ENCODE peak calls at places on chromosomes 11 and 22, in ten cellular contexts. O is ovary; F is BJ; G is left lung; C is BE2C; Q is osteoblast; Z is nephron progenitor cell; V is CD8-positive, alpha-beta T cell; X is cardiac muscle cell; Y is prostate gland. L is an unnamed sample.

GRCh38 chr11:122897606-122898210 is 15.1 kb downstream of the JHY start:
- DNase-seq in Q (peak), Y (no peak), F (peak), Z (no peak), V (no peak), G (no peak), X (no peak), O (no peak), C (no peak), L (no peak)

GRCh38 chr11:422249-422656 is 7.5 kb upstream of the SIGIRR start:
- DNase-seq in V (no peak), G (peak), Y (no peak), O (no peak), Q (no peak), Z (no peak), C (no peak), F (no peak), X (no peak), L (no peak)

GRCh38 chr11:69825037-69825834 is 6.0 kb upstream of the FGF3 start:
- DNase-seq in Y (no peak), Z (no peak), C (no peak), V (no peak), X (no peak), F (no peak), Q (peak), G (no peak), O (no peak), L (no peak)

GRCh38 chr11:85725510-85726258 is 39.7 kb upstream of the CCDC89 start:
- DNase-seq in Y (no peak), F (peak), V (no peak), G (no peak), Z (no peak), Q (peak), C (no peak), X (no peak), O (no peak), L (no peak)

GRCh38 chr11:70755410-70756158 is 357.3 kb downstream of the CTTN start:
- DNase-seq in G (peak), Z (peak), O (peak), V (peak), C (peak), Y (peak), X (peak), Q (peak), F (peak), L (no peak)

GRCh38 chr11:117996058-117996457 is 9.9 kb downstream of the IL10RA start:
- DNase-seq in O (no peak), Z (no peak), X (no peak), F (no peak), Y (no peak), Q (no peak), G (no peak), C (no peak), V (no peak), L (no peak)

GRCh38 chr11:61494341-61495038 is 14.1 kb upstream of the LRRC10B start:
- DNase-seq in C (no peak), Z (no peak), V (no peak), X (peak), O (no peak), F (no peak), G (no peak), Q (peak), Y (no peak), L (no peak)

GRCh38 chr11:121321614-121322243 is 29.2 kb downstream of the SC5D start:
- DNase-seq in Y (peak), X (peak), O (no peak), F (no peak), Z (no peak), Q (no peak), G (no peak), V (no peak), C (no peak), L (no peak)

GRCh38 chr11:10452211-10452767 is 2.8 kb upstream of the AMPD3 start:
- DNase-seq in Y (peak), Z (no peak), V (no peak), F (no peak), C (no peak), O (no peak), G (no peak), X (no peak), Q (no peak), L (no peak)

GRCh38 chr11:10453261-10453660 is 1.8 kb upstream of the AMPD3 start:
- DNase-seq in O (no peak), F (no peak), G (no peak), X (no peak), C (no peak), Q (no peak), Y (no peak), Z (no peak), V (no peak), L (no peak)

GRCh38 chr11:10450451-10451398 is 4.3 kb upstream of the AMPD3 start:
- DNase-seq in O (no peak), Q (peak), Z (peak), G (peak), X (peak), Y (peak), C (no peak), F (no peak), V (no peak), L (no peak)

GRCh38 chr11:10454506-10454901 is 560 bp upstream of the AMPD3 start:
- DNase-seq in G (no peak), Y (no peak), F (no peak), C (no peak), V (no peak), X (no peak), O (no peak), Q (no peak), Z (no peak), L (no peak)

DNA sequence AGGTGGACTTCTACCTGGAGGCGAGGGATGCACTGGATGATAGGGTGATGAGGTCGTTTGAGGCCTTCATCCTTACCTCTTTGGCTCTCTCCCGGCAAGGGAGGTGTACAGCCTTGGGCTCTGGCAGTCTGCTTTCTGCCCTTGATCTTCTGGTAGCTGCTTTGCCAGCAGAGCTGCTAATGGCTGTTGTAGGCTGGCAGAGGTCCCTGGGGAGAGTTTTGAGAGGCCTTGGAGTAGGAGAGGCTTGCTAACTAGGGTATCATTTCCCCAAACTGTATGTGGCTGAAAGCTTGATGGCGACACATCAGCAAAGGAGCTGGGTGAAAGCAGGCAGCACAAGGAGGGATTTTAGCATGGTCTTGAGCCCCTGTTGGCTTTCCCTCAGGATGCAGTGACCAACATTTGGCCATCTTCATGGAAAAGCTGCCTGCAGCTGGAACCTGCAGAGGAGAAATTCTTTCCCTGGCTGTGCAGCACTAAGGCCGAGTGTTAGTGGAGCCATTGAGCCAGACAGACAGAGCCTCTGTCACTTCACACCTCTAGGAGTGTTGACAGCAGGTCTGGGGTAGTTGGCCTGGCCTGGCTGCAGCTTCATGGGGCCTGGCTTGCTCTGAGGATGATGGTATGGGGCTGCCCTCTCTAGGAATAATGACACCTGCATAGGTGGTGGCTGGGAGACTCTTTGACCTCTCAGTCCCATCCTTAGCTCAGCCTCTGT is 3.5 kb upstream of the AMPD3 start:
- DNase-seq in C (no peak), F (no peak), O (no peak), Q (peak), X (peak), Z (no peak), V (no peak), Y (no peak), G (no peak), L (no peak)
- TF ChIP-seq CTCF in C (no peak), F (no peak), O (no peak), Q (no peak), X (no peak), Z (no peak), V (no peak), Y (no peak), G (no peak), L (no peak)

GRCh38 chr11:116170526-116171120 is 602.2 kb downstream of the BUD13 start:
- DNase-seq in X (no peak), Z (no peak), C (peak), V (no peak), Y (no peak), Q (no peak), O (no peak), G (no peak), F (no peak), L (no peak)
- TF ChIP-seq CTCF in X (no peak), Z (peak), C (peak), V (no peak), Y (peak), Q (no peak), O (no peak), G (no peak), F (no peak), L (peak)

GRCh38 chr11:64608636-64609035 is 17.6 kb downstream of the SLC22A12 start:
- DNase-seq in V (no peak), Z (no peak), Y (no peak), F (no peak), G (peak), X (no peak), O (no peak), Q (peak), C (no peak), L (no peak)

GRCh38 chr11:64608260-64608538 is 17.2 kb downstream of the SLC22A12 start:
- DNase-seq in X (no peak), Z (no peak), O (no peak), G (no peak), C (no peak), Q (no peak), F (no peak), Y (no peak), V (no peak), L (no peak)

GRCh38 chr11:64611176-64611575 is 20.2 kb downstream of the SLC22A12 start:
- DNase-seq in Z (no peak), Y (no peak), F (no peak), X (no peak), Q (no peak), V (no peak), G (peak), C (no peak), O (no peak), L (no peak)

GRCh38 chr11:64610596-64610995 is 19.6 kb downstream of the SLC22A12 start:
- DNase-seq in V (no peak), Q (no peak), G (peak), O (no peak), C (no peak), X (no peak), F (no peak), Y (no peak), Z (no peak), L (no peak)

GRCh38 chr11:64609436-64610047 is 18.5 kb downstream of the SLC22A12 start:
- DNase-seq in X (no peak), V (no peak), O (no peak), F (no peak), Q (peak), Z (no peak), Y (no peak), C (no peak), G (peak), L (no peak)
- TF ChIP-seq CTCF in X (no peak), V (no peak), O (no peak), F (no peak), Q (no peak), Z (no peak), Y (no peak), C (no peak), G (no peak), L (no peak)

DNA sequence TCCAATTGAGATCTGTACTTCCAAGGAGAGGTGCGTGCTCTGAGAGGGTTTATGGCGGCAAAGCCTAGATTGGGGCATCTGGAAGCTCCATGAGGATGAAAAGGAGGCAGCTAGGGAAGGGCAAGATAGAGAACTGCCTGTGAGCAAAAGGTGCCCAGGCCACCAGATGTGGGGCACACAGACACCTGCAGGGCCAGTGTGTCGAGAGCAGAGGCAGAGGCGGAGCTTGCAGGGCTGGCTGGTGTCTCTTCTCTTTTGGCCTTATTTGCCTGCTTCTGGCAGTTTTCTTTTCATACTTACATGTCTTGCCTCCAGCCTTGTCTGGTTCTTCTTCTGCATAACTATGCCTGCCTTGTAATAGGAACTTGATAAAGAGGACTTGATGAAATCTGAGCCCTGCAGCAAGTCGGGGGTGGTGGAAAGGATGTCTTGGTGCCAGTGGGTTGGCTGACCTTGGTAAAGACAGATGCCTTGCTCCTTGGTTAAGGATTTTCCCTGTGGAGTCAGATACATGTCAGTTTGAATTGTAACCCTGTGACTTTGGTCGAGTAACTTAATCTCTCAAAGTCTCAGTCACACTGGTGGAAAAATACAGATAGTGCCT is 680.3 kb downstream of the NTM start:
- DNase-seq in C (no peak), G (no peak), X (no peak), O (no peak), Z (no peak), V (no peak), Q (no peak), F (no peak), Y (no peak), L (no peak)
- TF ChIP-seq CTCF in C (no peak), G (no peak), X (no peak), O (no peak), Z (no peak), V (no peak), Q (no peak), F (no peak), Y (no peak), L (no peak)

DNA sequence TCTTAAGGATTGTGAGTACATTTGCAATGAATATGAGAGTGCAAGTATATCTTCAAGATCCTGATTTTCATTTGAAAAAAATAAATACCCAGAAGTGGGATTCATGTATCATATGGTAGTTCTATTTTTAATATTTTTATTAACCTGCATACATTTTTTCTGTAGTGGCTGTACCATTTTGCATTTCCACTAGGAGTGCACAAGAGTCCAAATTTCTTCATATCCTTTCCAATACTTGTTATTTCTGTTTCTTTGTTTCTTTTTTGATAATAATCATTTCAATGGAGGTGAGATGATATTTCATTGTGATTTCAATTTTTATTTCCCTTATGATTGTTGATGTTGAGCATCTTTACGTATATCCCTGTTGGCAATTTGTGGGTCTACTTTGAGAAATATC is 759.8 kb upstream of the CNTN5 start:
- DNase-seq in Q (no peak), X (no peak), C (no peak), Z (no peak), V (no peak), O (no peak), F (no peak), G (no peak), Y (no peak), L (no peak)
- TF ChIP-seq CTCF in Q (no peak), X (peak), C (peak), Z (peak), V (no peak), O (no peak), F (no peak), G (no peak), Y (no peak), L (no peak)

GRCh38 chr11:119706887-119707286 is 22.1 kb downstream of the NECTIN1 start:
- DNase-seq in C (no peak), O (no peak), Z (no peak), Y (no peak), G (no peak), Q (no peak), V (no peak), X (no peak), F (no peak), L (no peak)
- TF ChIP-seq CTCF in C (peak), O (no peak), Z (peak), Y (no peak), G (no peak), Q (peak), V (no peak), X (peak), F (peak), L (peak)

GRCh38 chr11:35255514-35255913 is 116.5 kb downstream of the CD44 start:
- DNase-seq in Y (peak), C (no peak), V (no peak), X (no peak), Q (no peak), F (no peak), G (no peak), Z (no peak), O (no peak), L (no peak)

GRCh38 chr11:35250192-35250591 is 111.2 kb downstream of the CD44 start:
- DNase-seq in G (no peak), Q (no peak), O (no peak), Z (no peak), C (no peak), F (no peak), Y (no peak), V (no peak), X (no peak), L (no peak)

GRCh38 chr11:35256296-35256695 is 117.3 kb downstream of the CD44 start:
- DNase-seq in X (no peak), V (no peak), C (no peak), F (no peak), Q (no peak), Z (no peak), O (no peak), Y (no peak), G (no peak), L (no peak)

GRCh38 chr11:35250631-35251030 is 111.7 kb downstream of the CD44 start:
- DNase-seq in X (no peak), O (no peak), V (no peak), C (no peak), Z (no peak), G (no peak), F (no peak), Q (no peak), Y (no peak), L (no peak)

DNA sequence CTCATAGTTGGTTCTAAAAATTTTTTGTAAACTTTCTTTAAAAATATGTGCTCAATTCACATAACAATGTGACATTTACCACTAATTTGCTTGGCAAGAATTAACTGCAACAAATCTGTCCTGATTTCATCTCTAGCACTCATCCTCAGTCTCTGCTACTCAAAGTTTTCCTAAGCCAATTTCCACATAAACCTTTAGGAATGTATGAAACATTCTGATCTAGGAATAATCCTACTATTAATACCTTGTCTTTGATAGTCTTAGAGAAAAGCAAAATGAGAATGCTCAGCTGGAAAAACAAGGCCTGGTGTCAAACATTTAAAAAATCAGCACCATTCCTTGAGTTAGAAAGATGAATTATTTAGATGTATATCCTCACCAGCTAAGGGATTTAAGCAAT is 114.3 kb downstream of the CD44 start:
- DNase-seq in F (no peak), G (no peak), X (no peak), O (no peak), Y (no peak), C (no peak), Q (no peak), V (no peak), Z (no peak), L (no peak)
- TF ChIP-seq CTCF in F (no peak), G (no peak), X (no peak), O (no peak), Y (no peak), C (no peak), Q (no peak), V (no peak), Z (no peak), L (no peak)

GRCh38 chr22:50584106-50585096 is 1.8 kb upstream of the CHKB start:
- DNase-seq in F (no peak), Z (no peak), G (no peak), Y (no peak), C (no peak), X (no peak), Q (no peak), O (no peak), V (no peak), L (no peak)

GRCh38 chr22:50581950-50582561 is 593 bp downstream of the CHKB start:
- DNase-seq in V (no peak), Z (no peak), C (no peak), F (no peak), Y (no peak), G (no peak), X (no peak), Q (peak), O (no peak), L (no peak)

GRCh38 chr22:50583294-50583865 is 731 bp upstream of the CHKB start:
- DNase-seq in G (no peak), O (no peak), F (no peak), Y (no peak), Z (no peak), X (no peak), Q (no peak), V (no peak), C (no peak), L (no peak)

GRCh38 chr22:50581031-50581949 is 1.4 kb downstream of the CHKB start:
- DNase-seq in Y (no peak), G (no peak), Q (peak), V (no peak), X (no peak), Z (no peak), F (no peak), C (no peak), O (no peak), L (no peak)

GRCh38 chr22:50582562-50583293 is at the start of gene CHKB:
- DNase-seq in F (peak), Q (peak), O (peak), Y (peak), X (peak), C (peak), G (peak), V (peak), Z (peak), L (peak)
- TF ChIP-seq CTCF in F (no peak), Q (no peak), O (no peak), Y (peak), X (no peak), C (no peak), G (peak), V (no peak), Z (no peak), L (no peak)